ENCODE peak calls at places on chromosomes 2 and 18, in eight cellular contexts. N is esophagus squamous epithelium; O is CD4-positive, alpha-beta memory T cell; Z is naive thymus-derived CD4-positive, alpha-beta T cell; U is Peyer's patch; D is PC-3; W is cardiac muscle cell; I is A549. Y is an unnamed sample.

GRCh38 chr2:29995241-29995640 is 73.9 kb upstream of the ALK start:
- DNase-seq in W (no peak), O (no peak), D (no peak), Z (no peak), N (no peak), U (no peak), I (no peak), Y (no peak)

GRCh38 chr2:128306081-128306930 is 12.4 kb downstream of the HS6ST1 start:
- DNase-seq in U (no peak), N (no peak), O (no peak), W (peak; percentile 27), Z (no peak), D (peak; percentile 86), I (peak; percentile 84), Y (peak; percentile 26)

GRCh38 chr2:224749136-224749535 is 33.0 kb upstream of the CCDC195 start:
- DNase-seq in N (no peak), D (peak; percentile 23), W (no peak), U (no peak), Z (no peak), O (no peak), I (no peak), Y (no peak)

GRCh38 chr2:6828299-6828584 is 37.5 kb downstream of the CMPK2 start:
- DNase-seq in N (no peak), Z (peak; percentile 20), U (no peak), W (no peak), D (peak; percentile 46), I (no peak), O (peak; percentile 20), Y (no peak)

GRCh38 chr2:60674524-60675165 is 81.4 kb upstream of the PAPOLG start:
- DNase-seq in O (peak; percentile 62), N (peak; percentile 23), W (peak; percentile 88), Z (peak; percentile 75), U (peak; percentile 84), I (peak; percentile 85), D (peak; percentile 84), Y (peak; percentile 53)

GRCh38 chr18:45155526-45155925 is 459.8 kb upstream of the SLC14A2 start:
- DNase-seq in I (no peak), W (no peak), Z (no peak), O (no peak), U (no peak), D (peak; percentile 61), N (no peak), Y (no peak)

GRCh38 chr2:19607931-19608762 is 249.7 kb upstream of the OSR1 start:
- DNase-seq in W (no peak), O (no peak), I (peak; percentile 55), D (peak; percentile 71), Z (no peak), N (no peak), U (no peak), Y (no peak)

GRCh38 chr2:60549250-60550150 is 4.0 kb downstream of the BCL11A start:
- DNase-seq in W (peak; percentile 69), D (peak; percentile 38), Z (peak; percentile 32), U (peak; percentile 49), N (no peak), I (no peak), O (no peak), Y (no peak)

GRCh38 chr2:112055833-112056625 is 960 bp downstream of the TMEM87B start:
- DNase-seq in I (peak; percentile 54), N (no peak), U (peak; percentile 59), O (peak; percentile 27), Z (peak; percentile 16), W (peak; percentile 65), D (peak; percentile 66), Y (peak; percentile 18)

GRCh38 chr2:232551289-232551688 is 800 bp downstream of the EIF4E2 start:
- DNase-seq in U (no peak), N (no peak), Z (no peak), O (no peak), D (no peak), W (no peak), I (no peak), Y (no peak)

DNA sequence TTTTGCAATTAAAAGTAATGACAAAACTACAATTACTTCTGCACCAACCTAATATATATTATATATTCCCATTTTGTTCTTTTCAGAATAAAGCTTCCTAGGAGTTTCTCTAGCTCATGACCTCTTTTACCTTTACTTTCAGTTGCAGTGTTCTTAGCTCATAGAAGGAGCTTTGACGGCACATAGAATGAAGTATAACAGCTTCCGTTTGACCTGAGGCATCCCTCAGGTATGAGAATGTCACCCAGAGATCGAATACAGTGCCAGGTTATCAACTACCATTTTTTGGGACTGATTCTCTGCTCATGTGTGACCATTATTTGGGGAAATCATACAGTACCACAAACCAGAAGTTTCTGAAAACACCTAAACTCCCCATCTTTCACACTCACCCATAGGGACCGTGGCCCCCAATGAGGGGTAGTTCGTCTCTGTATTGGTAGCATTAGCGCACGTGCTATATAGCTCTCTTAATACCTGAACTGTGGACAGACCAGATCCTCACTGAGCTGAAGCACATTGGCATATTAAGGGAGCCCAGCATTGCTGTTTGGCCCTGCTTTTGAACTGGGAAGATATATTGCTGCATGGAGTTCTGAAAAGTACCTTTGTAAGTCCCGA is 123.0 kb downstream of the SPTBN1 start:
- DNase-seq in Z (no peak), O (no peak), I (no peak), N (no peak), U (no peak), W (no peak), D (no peak), Y (no peak)
- H3K4me1 ChIP-seq in Z (peaks cover 82% of the 10 kb centered on the region), O (peaks cover 100% of the 10 kb centered on the region), I (peaks cover 100% of the 10 kb centered on the region), N (peaks cover 92% of the 10 kb centered on the region), U (peaks cover 58% of the 10 kb centered on the region), W (peaks cover 6% of the 10 kb centered on the region), D (peaks cover 63% of the 10 kb centered on the region), Y (peaks cover 95% of the 10 kb centered on the region)

DNA sequence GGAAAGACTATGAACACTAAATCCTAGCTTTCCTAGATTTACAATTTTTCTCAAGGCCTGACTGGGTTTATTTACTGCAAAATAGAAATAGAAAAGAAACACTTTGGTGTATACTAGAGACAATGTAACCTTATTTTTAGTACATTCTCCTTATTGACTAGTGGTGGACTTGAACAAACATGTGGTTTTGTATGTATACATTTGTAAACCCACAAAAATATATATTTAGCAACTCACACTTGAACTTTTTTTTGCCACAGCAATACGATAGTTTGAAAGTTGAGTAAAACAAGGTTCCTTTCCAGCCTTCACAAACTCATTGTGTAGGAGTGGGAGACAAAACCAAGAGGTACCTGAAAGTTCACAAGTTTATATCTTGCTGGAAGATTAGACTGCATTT is 1633.4 kb upstream of the LRRTM1 start:
- DNase-seq in N (no peak), Z (no peak), U (no peak), I (no peak), O (no peak), W (no peak), D (peak; percentile 18), Y (no peak)
- H3K4me3 ChIP-seq in N (no peak overlapping the region), Z (no peak overlapping the region), U (no peak overlapping the region), I (no peak overlapping the region), O (no peak overlapping the region), W (no peak overlapping the region), D (no peak overlapping the region), Y (no peak overlapping the region)

GRCh38 chr2:36441065-36441625 is 85.6 kb downstream of the CRIM1 start:
- DNase-seq in U (no peak), D (no peak), Z (no peak), N (no peak), I (no peak), W (no peak), O (no peak), Y (no peak)

GRCh38 chr2:36444206-36444605 is 88.6 kb downstream of the CRIM1 start:
- DNase-seq in O (no peak), N (no peak), D (no peak), W (no peak), I (no peak), Z (no peak), U (no peak), Y (no peak)

GRCh38 chr2:36438454-36438977 is 82.9 kb downstream of the CRIM1 start:
- DNase-seq in U (no peak), O (no peak), Z (no peak), D (peak; percentile 93), I (peak; percentile 84), W (no peak), N (no peak), Y (no peak)

GRCh38 chr2:36441816-36442215 is 86.2 kb downstream of the CRIM1 start:
- DNase-seq in W (no peak), D (peak; percentile 21), Z (no peak), N (no peak), O (no peak), U (no peak), I (no peak), Y (no peak)

DNA sequence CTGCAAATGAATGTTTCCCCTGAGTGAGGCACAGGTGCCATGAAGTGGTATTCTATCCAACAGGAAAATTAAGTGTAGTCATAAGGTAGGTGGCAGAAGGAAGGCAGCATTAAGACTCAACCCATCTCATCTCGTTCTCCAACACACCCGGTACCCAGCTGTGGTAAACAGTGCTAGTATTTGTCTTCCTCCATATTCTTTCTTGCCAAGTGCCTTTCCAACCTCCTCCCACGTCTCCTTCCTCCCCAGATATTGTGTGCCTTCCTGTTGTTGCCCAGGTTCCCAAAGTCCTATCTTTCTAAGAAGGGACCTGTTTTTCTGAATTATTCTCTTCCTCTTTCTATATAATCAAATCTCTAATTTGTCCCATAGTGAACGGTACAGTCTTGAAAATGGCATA is 83.5 kb downstream of the CRIM1 start:
- DNase-seq in N (no peak), I (no peak), D (no peak), O (no peak), W (no peak), Z (no peak), U (no peak), Y (no peak)
- H3K4me1 ChIP-seq in N (peaks cover 61% of the 10 kb centered on the region), I (peaks cover 90% of the 10 kb centered on the region), D (peaks cover 27% of the 10 kb centered on the region), O (no peaks in the 10 kb centered on the region), W (no peaks in the 10 kb centered on the region), Z (no peaks in the 10 kb centered on the region), U (peaks cover 4% of the 10 kb centered on the region), Y (no peaks in the 10 kb centered on the region)

GRCh38 chr2:222293660-222294630 is 4.9 kb downstream of the PAX3 start:
- DNase-seq in O (no peak), W (no peak), U (no peak), N (no peak), Z (no peak), D (no peak), I (no peak), Y (no peak)

GRCh38 chr2:222292113-222292737 is 6.6 kb downstream of the PAX3 start:
- DNase-seq in I (no peak), Z (no peak), D (no peak), W (no peak), U (no peak), N (no peak), O (no peak), Y (no peak)

GRCh38 chr2:222290691-222291484 is 7.9 kb downstream of the PAX3 start:
- DNase-seq in D (no peak), W (peak; percentile 74), I (no peak), U (no peak), N (no peak), O (no peak), Z (no peak), Y (no peak)

GRCh38 chr2:222291485-222291841 is 7.3 kb downstream of the PAX3 start:
- DNase-seq in D (no peak), N (no peak), Z (no peak), W (no peak), U (no peak), I (no peak), O (no peak), Y (no peak)

GRCh38 chr2:222292738-222293134 is 6.1 kb downstream of the PAX3 start:
- DNase-seq in N (no peak), D (no peak), W (no peak), O (no peak), Z (no peak), I (no peak), U (no peak), Y (no peak)
- H3K4me3 ChIP-seq in N (no peak overlapping the region), D (no peak overlapping the region), W (no peak overlapping the region), O (no peak overlapping the region), Z (no peak overlapping the region), I (no peak overlapping the region), U (no peak overlapping the region), Y (no peak overlapping the region)

Y was measured in CD8-positive, alpha-beta memory T cell.